ENCODE peak calls at places on chromosome 14, in four cellular contexts. G is cardiac muscle cell, C is HepG2, X is brain microvascular endothelial cell. P is an unnamed sample.

GRCh38 chr14:68203871-68204270 is 384.3 kb downstream of the RAD51B start:
- DNase-seq in G (no peak), C (no peak), X (no peak), P (no peak)

GRCh38 chr14:104970231-104971068 is 7.7 kb downstream of the AHNAK2 start:
- DNase-seq in G (no peak), C (no peak), X (peak), P (peak)

GRCh38 chr14:34629657-34630529 is at the start of gene SNX6:
- DNase-seq in G (peak), C (peak), X (peak), P (peak)

GRCh38 chr14:75533791-75534190 is 11.5 kb downstream of the BATF start:
- DNase-seq in G (no peak), C (no peak), X (no peak), P (no peak)

GRCh38 chr14:74261288-74261687 is 22.0 kb downstream of the VSX2 start:
- DNase-seq in G (no peak), C (no peak), X (no peak), P (no peak)

GRCh38 chr14:78721756-78722455 is 551.7 kb downstream of the NRXN3 start:
- DNase-seq in G (no peak), C (no peak), X (no peak), P (no peak)

GRCh38 chr14:70641548-70642312 is at the start of gene TTC9:
- DNase-seq in G (peak), C (no peak), X (no peak), P (peak)

GRCh38 chr14:94124582-94125377 is 4.6 kb downstream of the IFI27L2 start:
- DNase-seq in G (no peak), C (no peak), X (no peak), P (no peak)

GRCh38 chr14:64971890-64972785 is at the start of gene RAB15:
- DNase-seq in G (peak), C (no peak), X (no peak), P (peak)

GRCh38 chr14:63603749-63604277 is 37.9 kb downstream of the WDR89 start:
- DNase-seq in G (no peak), C (no peak), X (no peak), P (no peak)

GRCh38 chr14:76259029-76259735 is 107.5 kb downstream of the GPATCH2L start:
- DNase-seq in G (no peak), C (no peak), X (no peak), P (no peak)

GRCh38 chr14:24146622-24146977 is 190 bp upstream of the PSME2 start:
- DNase-seq in G (peak), C (peak), X (peak), P (peak)

GRCh38 chr14:63951429-63951828 is 98.6 kb downstream of the SYNE2 start:
- DNase-seq in G (no peak), C (no peak), X (no peak), P (no peak)

GRCh38 chr14:65915125-65915524 is 502.6 kb downstream of the FUT8 start:
- DNase-seq in G (no peak), C (no peak), X (no peak), P (no peak)

GRCh38 chr14:71710001-71710400 is 222.2 kb upstream of the RGS6 start:
- DNase-seq in G (no peak), C (no peak), X (no peak), P (no peak)

GRCh38 chr14:73427516-73428264 is 30.7 kb downstream of the NUMB start:
- DNase-seq in G (no peak), C (no peak), X (no peak), P (no peak)

GRCh38 chr14:92927396-92928257 is 4.7 kb downstream of the CHGA start:
- DNase-seq in G (no peak), C (no peak), X (no peak), P (no peak)

GRCh38 chr14:37709419-37710195 is 114.2 kb downstream of the TTC6 start:
- DNase-seq in G (no peak), C (peak), X (peak), P (no peak)

GRCh38 chr14:92460541-92460915 is 53.1 kb upstream of the RIN3 start:
- DNase-seq in G (no peak), C (no peak), X (no peak), P (no peak)

GRCh38 chr14:20757963-20758362 is 10.2 kb upstream of the EDDM3B start:
- DNase-seq in G (peak), C (no peak), X (no peak), P (no peak)

GRCh38 chr14:63295231-63295685 is 23.5 kb downstream of the GPHB5 start:
- DNase-seq in G (no peak), C (no peak), X (no peak), P (no peak)

GRCh38 chr14:50156111-50156510 is 39.7 kb upstream of the VCPKMT start:
- DNase-seq in G (no peak), C (no peak), X (no peak), P (no peak)

GRCh38 chr14:57755018-57755521 is 110.8 kb downstream of the SLC35F4 start:
- DNase-seq in G (no peak), C (no peak), X (no peak), P (no peak)

GRCh38 chr14:99225804-99226203 is 46.2 kb downstream of the BCL11B start:
- DNase-seq in G (no peak), C (no peak), X (no peak), P (no peak)

GRCh38 chr14:99221445-99221844 is 50.6 kb downstream of the BCL11B start:
- DNase-seq in G (no peak), C (no peak), X (no peak), P (no peak)

GRCh38 chr14:99226687-99227086 is 45.3 kb downstream of the BCL11B start:
- DNase-seq in G (no peak), C (no peak), X (no peak), P (no peak)

GRCh38 chr14:99224948-99225347 is 47.0 kb downstream of the BCL11B start:
- DNase-seq in G (no peak), C (no peak), X (no peak), P (no peak)

GRCh38 chr14:99224116-99224910 is 47.7 kb downstream of the BCL11B start:
- DNase-seq in G (no peak), C (no peak), X (no peak), P (no peak)
- TF ChIP-seq CTCF in G (no peak), C (no peak), X (no peak), P (no peak)

DNA sequence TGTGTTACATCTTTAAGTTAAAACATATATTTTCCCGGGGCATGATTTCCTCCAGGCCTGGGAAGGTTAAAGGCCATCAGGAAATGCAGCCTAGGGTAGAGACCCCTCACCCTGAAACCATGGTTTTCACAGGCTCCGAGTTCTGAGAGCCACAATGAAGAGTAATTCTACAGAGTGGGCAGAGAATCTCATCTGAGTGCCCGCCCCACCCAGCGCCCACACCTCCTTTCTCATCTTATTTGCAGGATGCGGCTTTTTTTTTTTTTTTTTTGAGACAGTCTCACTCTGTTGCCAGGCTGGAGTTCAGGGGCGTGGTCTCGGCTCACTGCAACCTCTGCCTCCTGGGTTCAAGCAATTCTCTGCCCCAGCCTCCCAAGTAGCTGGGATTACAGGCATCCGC is 170.7 kb downstream of the FOXN3 start:
- DNase-seq in G (no peak), C (no peak), X (no peak), P (no peak)
- TF ChIP-seq CTCF in G (no peak), C (no peak), X (no peak), P (no peak)

GRCh38 chr14:103314496-103315277 is 19.4 kb upstream of the EIF5 start:
- DNase-seq in G (no peak), C (peak), X (no peak), P (peak)
- TF ChIP-seq CTCF in G (no peak), C (peak), X (no peak), P (no peak)

DNA sequence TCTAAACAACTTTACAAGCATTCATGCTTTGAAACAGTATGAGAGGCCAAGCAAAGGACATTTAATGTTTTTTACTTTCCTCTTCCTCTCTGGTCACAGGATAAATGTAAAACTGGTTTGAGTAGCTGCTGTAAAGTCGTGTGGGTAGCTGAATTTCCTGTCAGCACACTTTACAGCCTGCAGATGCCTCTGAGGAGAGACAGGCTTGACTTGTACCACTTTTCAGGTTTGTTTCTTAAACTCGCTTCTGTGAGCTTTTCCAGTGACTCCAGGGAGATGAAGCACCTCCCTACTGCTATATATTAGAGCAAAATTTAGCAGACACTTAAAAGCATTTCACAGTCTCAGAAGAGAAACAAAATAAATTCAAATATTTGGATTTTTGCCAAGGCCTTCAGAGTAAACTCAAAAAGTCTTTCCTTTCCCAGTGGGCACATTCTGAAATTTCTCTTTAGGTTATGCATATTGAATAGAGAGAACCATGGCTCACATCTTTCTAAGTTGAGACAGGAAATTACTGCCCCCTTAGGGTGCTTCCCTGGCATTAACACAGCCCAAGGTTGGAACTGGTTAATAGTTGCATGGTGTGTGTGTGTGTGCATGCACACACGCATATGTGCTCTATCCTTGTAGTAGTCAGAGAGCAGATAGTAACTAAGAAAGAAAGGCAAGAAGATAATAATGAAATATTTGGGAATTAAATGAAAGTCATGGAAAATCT is 557.3 kb upstream of the MIS18BP1 start:
- DNase-seq in G (peak), C (no peak), X (no peak), P (no peak)
- TF ChIP-seq CTCF in G (no peak), C (no peak), X (peak), P (no peak)

GRCh38 chr14:59483819-59484610 is at the start of the genes JKAMP and L3HYPDH:
- DNase-seq in G (peak), C (peak), X (peak), P (peak)
- TF ChIP-seq CTCF in G (peak), C (peak), X (peak), P (peak)

GRCh38 chr14:45201908-45202307 is 51.1 kb downstream of the MIS18BP1 start:
- DNase-seq in G (peak), C (peak), X (peak), P (no peak)
- TF ChIP-seq CTCF in G (no peak), C (peak), X (peak), P (no peak)